ENCODE peak calls at places on chromosomes 2 and 18, in eight cellular contexts. N is HCT116; O is left lung; S is right atrium auricular region; D is CD8-positive, alpha-beta memory T cell; C is tibial artery; J is heart right ventricle; Z is colonic mucosa. V is an unnamed sample. For H3K4me1 and H3K36me3, the result is how much of the 10 kb centered on the place peaks cover.

GRCh38 chr2:48395658-48396057 is 134.3 kb upstream of the STON1 start:
- DNase-seq in N (no peak), O (no peak), S (no peak), D (no peak), C (no peak), J (no peak), Z (no peak), V (no peak)

GRCh38 chr2:48448274-48449061 is 81.5 kb upstream of the STON1 start:
- DNase-seq in N (no peak), O (no peak), S (no peak), D (no peak), C (no peak), J (no peak), Z (no peak), V (peak)

GRCh38 chr2:64888591-64889309 is 100.4 kb upstream of the SLC1A4 start:
- DNase-seq in N (peak), O (no peak), S (no peak), D (no peak), C (no peak), J (no peak), Z (no peak), V (no peak)

GRCh38 chr2:209238765-209239584 is 184.9 kb upstream of the MAP2 start:
- DNase-seq in N (no peak), O (no peak), S (no peak), D (no peak), C (no peak), J (no peak), Z (no peak), V (no peak)

GRCh38 chr2:234446404-234447076 is 50.3 kb downstream of the ARL4C start:
- DNase-seq in N (no peak), O (peak), S (peak), D (peak), C (peak), J (peak), Z (peak), V (no peak)

GRCh38 chr2:7857904-7858303 is 824.0 kb upstream of the ID2 start:
- DNase-seq in N (no peak), O (no peak), S (no peak), D (no peak), C (no peak), J (no peak), Z (no peak), V (no peak)

GRCh38 chr2:203798296-203799157 is 69.0 kb upstream of the CTLA4 start:
- DNase-seq in N (no peak), O (no peak), S (no peak), D (no peak), C (no peak), J (no peak), Z (no peak), V (no peak)

GRCh38 chr18:62603979-62604378 is 81.2 kb downstream of the ZCCHC2 start:
- DNase-seq in N (no peak), O (no peak), S (no peak), D (no peak), C (no peak), J (no peak), Z (no peak), V (no peak)

GRCh38 chr18:22170421-22171262 is 1.3 kb downstream of the GATA6 start:
- DNase-seq in N (no peak), O (peak), S (no peak), D (no peak), C (peak), J (peak), Z (no peak), V (no peak)

GRCh38 chr2:71704688-71705087 is 251.3 kb downstream of the DYSF start:
- DNase-seq in N (no peak), O (no peak), S (no peak), D (no peak), C (no peak), J (no peak), Z (no peak), V (no peak)

GRCh38 chr2:5035134-5035533 is 657.0 kb upstream of the SOX11 start:
- DNase-seq in N (no peak), O (no peak), S (no peak), D (no peak), C (no peak), J (no peak), Z (no peak), V (no peak)

GRCh38 chr2:138329167-138329566 is 172.4 kb upstream of the SPOPL start:
- DNase-seq in N (no peak), O (no peak), S (no peak), D (no peak), C (no peak), J (no peak), Z (no peak), V (no peak)

GRCh38 chr2:213247566-213247965 is 36.7 kb upstream of the SPAG16 start:
- DNase-seq in N (no peak), O (no peak), S (no peak), D (no peak), C (no peak), J (no peak), Z (no peak), V (no peak)

GRCh38 chr2:208820289-208820688 is 413.7 kb downstream of the PTH2R start:
- DNase-seq in N (peak), O (no peak), S (no peak), D (no peak), C (no peak), J (no peak), Z (no peak), V (no peak)

GRCh38 chr18:40738321-40738880 is 1216.6 kb upstream of the PIK3C3 start:
- DNase-seq in N (no peak), O (no peak), S (no peak), D (no peak), C (no peak), J (no peak), Z (no peak), V (no peak)

GRCh38 chr2:43737097-43737854 is 36.6 kb upstream of the DYNC2LI1 start:
- DNase-seq in N (peak), O (no peak), S (no peak), D (no peak), C (peak), J (no peak), Z (no peak), V (no peak)
- H3K4me3 ChIP-seq in N (no peak), O (no peak), S (no peak), D (no peak), C (no peak), J (no peak), Z (no peak), V (no peak)

GRCh38 chr2:101147062-101147461 is 4.1 kb downstream of the TBC1D8 start:
- DNase-seq in N (no peak), O (no peak), S (no peak), D (no peak), C (no peak), J (no peak), Z (no peak), V (no peak)
- H3K4me1 ChIP-seq in N (half or more), O (under half), S (under half), D (under half), C (under half), J (half or more), Z (under half), V (under half)

DNA sequence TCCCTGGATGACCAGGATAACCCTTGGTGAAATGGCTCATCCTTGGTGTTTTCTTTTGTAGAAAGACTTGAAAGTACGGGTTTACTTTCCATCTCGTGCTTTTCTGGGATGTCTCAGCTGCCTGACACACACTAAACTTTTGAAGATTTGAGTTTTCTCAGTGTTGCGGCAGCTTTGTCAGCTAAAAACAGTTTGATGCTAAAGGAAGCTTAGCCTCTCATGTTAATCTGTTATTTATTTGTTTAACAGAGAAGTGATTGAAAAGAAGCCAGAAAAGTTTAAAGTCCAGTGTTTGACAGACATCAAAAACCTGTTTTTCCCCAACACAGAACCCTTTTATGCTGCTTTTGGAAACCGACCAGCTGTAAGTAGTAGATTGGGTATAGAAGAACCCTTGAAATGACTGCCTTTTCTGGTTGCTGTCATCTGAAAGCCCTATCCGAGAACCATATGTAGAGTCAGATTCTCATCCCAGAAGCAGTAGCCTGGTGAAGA is 72.8 kb downstream of the LPIN1 start:
- DNase-seq in N (no peak), O (no peak), S (no peak), D (no peak), C (no peak), J (no peak), Z (no peak), V (no peak)
- H3K36me3 ChIP-seq in N (under half), O (half or more), S (half or more), D (half or more), C (half or more), J (half or more), Z (under half), V (under half)

GRCh38 chr2:85935746-85936208 is 47.0 kb upstream of the ST3GAL5 start:
- DNase-seq in N (peak), O (no peak), S (no peak), D (no peak), C (no peak), J (no peak), Z (no peak), V (no peak)

GRCh38 chr2:85935170-85935745 is 46.5 kb upstream of the ST3GAL5 start:
- DNase-seq in N (no peak), O (no peak), S (no peak), D (no peak), C (no peak), J (no peak), Z (no peak), V (no peak)

GRCh38 chr2:85937069-85937439 is 48.3 kb upstream of the ST3GAL5 start:
- DNase-seq in N (no peak), O (no peak), S (no peak), D (no peak), C (no peak), J (no peak), Z (no peak), V (no peak)

GRCh38 chr2:85938456-85938855 is 49.7 kb upstream of the ST3GAL5 start:
- DNase-seq in N (no peak), O (no peak), S (no peak), D (no peak), C (no peak), J (no peak), Z (no peak), V (no peak)

GRCh38 chr2:85936421-85937068 is 47.8 kb upstream of the ST3GAL5 start:
- DNase-seq in N (no peak), O (peak), S (no peak), D (no peak), C (no peak), J (peak), Z (no peak), V (no peak)
- H3K4me3 ChIP-seq in N (peak), O (no peak), S (no peak), D (no peak), C (no peak), J (no peak), Z (no peak), V (no peak)

GRCh38 chr2:174761837-174762236 is 2.4 kb downstream of the CHRNA1 start:
- DNase-seq in N (no peak), O (no peak), S (no peak), D (no peak), C (no peak), J (no peak), Z (no peak), V (no peak)

GRCh38 chr2:174763793-174764179 is 486 bp downstream of the CHRNA1 start:
- DNase-seq in N (no peak), O (no peak), S (no peak), D (no peak), C (no peak), J (no peak), Z (no peak), V (no peak)

GRCh38 chr2:174762464-174762863 is 1.8 kb downstream of the CHRNA1 start:
- DNase-seq in N (no peak), O (no peak), S (no peak), D (no peak), C (no peak), J (no peak), Z (no peak), V (no peak)

GRCh38 chr2:174765576-174765975 is 1.3 kb upstream of the CHRNA1 start:
- DNase-seq in N (no peak), O (no peak), S (no peak), D (no peak), C (no peak), J (no peak), Z (no peak), V (no peak)

DNA sequence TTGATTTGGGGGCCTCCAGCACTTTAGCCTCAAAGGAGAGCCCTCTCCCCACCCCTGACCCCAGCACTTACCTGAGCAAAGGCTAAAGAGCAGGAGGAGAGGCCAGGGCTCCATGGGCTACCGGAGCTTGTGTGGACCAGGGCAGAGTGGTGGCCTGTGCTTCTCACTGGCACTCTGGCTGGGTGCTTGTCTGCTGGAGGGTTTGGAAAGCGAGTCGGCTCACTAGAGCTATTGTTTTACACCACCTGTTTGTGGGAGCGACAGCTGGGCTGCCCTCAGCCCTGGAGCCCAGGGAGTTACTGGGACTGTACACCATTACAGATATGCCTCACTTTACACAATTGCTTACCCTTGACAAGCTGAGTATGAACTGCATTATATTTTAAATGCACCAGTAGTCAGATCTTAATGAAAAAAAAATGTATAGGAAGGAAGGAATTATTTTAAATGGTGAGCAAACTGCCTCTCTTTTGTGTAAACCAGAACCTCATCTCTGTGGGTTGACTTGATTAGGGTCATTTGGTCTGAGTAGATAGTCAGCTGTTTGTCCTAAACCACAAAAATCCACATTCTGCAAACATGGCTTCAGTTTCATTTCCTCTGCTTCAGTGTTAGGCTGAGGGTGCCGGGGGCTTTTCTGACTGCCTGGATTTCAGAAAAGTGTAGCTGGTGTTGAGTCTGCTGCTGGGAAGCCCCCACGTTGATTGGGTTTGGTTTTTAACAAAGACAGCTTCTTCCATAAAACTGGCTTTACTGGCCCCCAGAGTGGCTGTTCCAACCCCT is at the start of gene CHRNA1:
- DNase-seq in N (no peak), O (no peak), S (no peak), D (no peak), C (no peak), J (no peak), Z (no peak), V (no peak)
- H3K4me1 ChIP-seq in N (under half), O (under half), S (under half), D (under half), C (under half), J (under half), Z (under half), V (under half)

DNA sequence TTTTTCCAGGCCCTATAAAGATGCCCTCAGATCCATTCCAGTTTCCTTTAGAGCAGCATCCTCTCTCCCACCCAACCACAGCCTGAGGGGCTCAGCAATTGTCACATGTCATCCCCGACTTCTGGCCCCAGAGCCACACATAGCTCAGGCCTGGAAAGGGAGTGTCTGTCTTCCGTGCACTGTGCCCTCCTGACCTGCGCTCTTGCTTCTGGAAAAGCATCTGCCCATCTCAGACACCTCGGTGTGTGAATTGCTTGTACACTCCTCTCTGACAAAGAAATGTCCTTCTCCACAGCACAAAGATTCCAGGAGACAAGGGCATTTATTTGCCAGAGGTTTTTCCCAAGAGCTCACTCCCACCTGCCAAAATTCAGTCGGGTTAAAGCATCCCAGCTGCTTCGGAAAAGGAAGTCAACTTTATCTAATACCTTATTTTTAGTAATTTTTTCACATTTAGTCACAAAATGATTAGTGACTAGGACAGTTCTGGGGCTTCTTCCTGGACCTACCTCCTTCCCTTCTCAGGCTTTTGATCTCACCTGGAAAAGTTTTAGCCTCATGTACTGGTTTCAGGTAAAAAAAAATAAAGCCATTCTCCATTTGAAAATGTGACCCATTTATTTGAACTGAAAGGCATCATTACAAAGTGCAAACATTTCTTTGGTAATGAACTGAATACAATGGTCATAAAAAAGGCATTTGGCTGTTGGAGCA is 112.9 kb downstream of the PXDN start:
- DNase-seq in N (no peak), O (peak), S (no peak), D (no peak), C (no peak), J (no peak), Z (peak), V (no peak)
- H3K36me3 ChIP-seq in N (under half), O (under half), S (under half), D (under half), C (half or more), J (half or more), Z (under half), V (under half)

DNA sequence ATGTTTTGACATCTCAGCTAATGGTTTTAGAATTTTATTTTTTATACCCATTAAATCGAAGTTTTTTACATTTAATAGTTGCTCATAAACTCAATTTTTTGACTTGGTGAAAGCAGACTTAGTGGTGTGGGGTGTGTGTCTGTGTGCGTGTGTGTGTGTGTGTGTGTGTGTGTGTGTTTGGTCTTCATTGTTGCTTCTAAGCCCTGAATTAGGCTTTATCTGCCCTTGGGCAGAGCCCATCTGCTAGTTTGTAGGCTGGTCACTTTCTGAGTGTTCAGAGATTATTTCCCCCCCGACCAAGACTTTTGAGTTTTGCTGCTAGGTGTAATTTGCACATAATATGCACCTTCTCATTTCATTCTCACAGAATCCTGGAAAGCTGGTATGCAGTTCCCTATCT is 14.3 kb downstream of the PAX3 start:
- DNase-seq in N (no peak), O (no peak), S (no peak), D (no peak), C (no peak), J (no peak), Z (no peak), V (no peak)
- H3K4me3 ChIP-seq in N (no peak), O (no peak), S (no peak), D (no peak), C (no peak), J (no peak), Z (no peak), V (no peak)

DNA sequence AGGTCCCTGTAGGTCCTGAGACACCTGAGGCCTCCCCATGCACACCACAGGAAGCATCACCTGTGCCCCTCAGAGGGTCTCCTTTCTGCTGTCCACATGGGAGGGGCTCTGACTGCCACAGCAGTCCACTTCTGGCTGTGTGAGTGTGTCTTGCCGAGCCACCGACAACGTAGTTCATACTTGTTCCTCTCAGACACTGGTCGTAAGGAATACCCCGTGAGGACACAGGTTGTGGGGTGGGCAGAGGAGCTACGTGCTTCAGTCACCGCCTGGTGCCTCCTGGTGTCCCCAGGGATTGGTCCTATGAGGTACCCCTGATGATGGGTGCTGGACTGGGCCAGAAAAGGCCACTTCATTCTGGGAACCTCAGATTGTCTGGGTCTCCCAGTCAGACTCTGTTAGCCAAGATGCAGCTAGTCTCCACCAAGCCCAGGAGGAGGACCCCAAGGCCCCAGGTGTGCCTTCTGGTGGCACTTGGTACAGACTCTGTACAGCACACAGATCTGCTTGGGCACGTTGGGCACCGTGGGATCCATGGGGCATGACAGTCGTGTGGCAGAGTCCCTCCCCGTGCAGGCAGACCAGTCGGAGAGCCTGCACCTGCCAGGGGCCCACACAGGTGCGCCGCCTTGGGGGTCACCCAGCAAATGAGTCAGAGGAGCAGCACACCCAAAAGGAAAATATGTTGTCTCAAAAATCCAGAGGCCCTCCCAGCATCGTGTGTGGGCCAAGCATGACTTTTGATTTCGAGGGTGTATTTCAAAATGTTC is 2.5 kb downstream of the ARHGEF4 start:
- DNase-seq in N (no peak), O (no peak), S (no peak), D (peak), C (no peak), J (no peak), Z (no peak), V (no peak)
- H3K4me1 ChIP-seq in N (under half), O (under half), S (under half), D (under half), C (under half), J (under half), Z (under half), V (under half)

DNA sequence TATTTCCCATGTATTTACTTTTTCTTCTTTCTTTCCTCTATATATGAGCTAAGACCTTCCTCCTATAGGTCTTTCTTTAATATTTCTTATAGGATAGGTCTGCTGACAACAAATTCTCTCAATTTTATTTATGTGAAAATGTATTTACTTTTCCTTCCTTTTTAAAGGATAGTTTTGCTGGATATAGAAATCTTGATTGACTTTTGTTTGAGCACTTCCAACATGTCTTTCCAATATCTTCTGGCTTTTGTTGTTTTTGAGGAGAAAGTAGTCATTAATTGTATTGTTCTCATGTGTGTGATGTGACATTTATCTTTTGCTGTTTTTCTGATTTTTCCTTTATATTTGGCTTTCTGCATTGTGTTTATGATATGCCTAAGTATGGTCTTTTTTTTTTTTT is 28.9 kb upstream of the FBLN7 start:
- DNase-seq in N (no peak), O (no peak), S (no peak), D (no peak), C (no peak), J (no peak), Z (no peak), V (no peak)
- H3K36me3 ChIP-seq in N (under half), O (half or more), S (under half), D (under half), C (half or more), J (half or more), Z (under half), V (under half)

V was measured in HAP-1.